ENCODE peak calls at places on chromosomes 11 and 22, in nine cellular contexts. T, N, H, E, I, A, K, L and Y are unnamed samples.

GRCh38 chr11:15276616-15277015 is 161.9 kb downstream of the INSC start:
- DNase-seq in H (no peak), L (peak), E (no peak), T (no peak), I (peak), A (no peak), N (no peak), K (peak), Y (no peak)

GRCh38 chr11:72411623-72412532 is 22.5 kb downstream of the CLPB start:
- DNase-seq in A (no peak), H (no peak), T (no peak), L (no peak), I (no peak), E (no peak), N (peak), K (no peak), Y (no peak)

GRCh38 chr11:27718346-27718852 is 18.1 kb upstream of the BDNF start:
- DNase-seq in A (no peak), E (no peak), I (peak), N (no peak), L (peak), T (no peak), H (no peak), K (peak), Y (no peak)

GRCh38 chr11:69153661-69154060 is 2.1 kb upstream of the SMIM38 start:
- DNase-seq in K (peak), I (no peak), E (no peak), A (no peak), T (no peak), L (peak), N (no peak), H (no peak), Y (no peak)

GRCh38 chr11:93054881-93055280 is 85.4 kb downstream of the MTNR1B start:
- DNase-seq in H (no peak), I (peak), N (no peak), E (peak), L (peak), K (peak), T (no peak), A (no peak), Y (no peak)

GRCh38 chr11:127052420-127052819 is 51.9 kb upstream of the KIRREL3 start:
- DNase-seq in E (no peak), K (no peak), A (no peak), N (no peak), I (no peak), H (no peak), L (no peak), T (no peak), Y (no peak)

GRCh38 chr11:17743808-17744119 is 9.2 kb downstream of the KCNC1 start:
- DNase-seq in T (no peak), K (peak), H (no peak), L (no peak), N (no peak), E (no peak), A (no peak), I (no peak), Y (no peak)

GRCh38 chr11:109306322-109306721 is 115.7 kb upstream of the C11orf87 start:
- DNase-seq in E (no peak), L (peak), I (no peak), K (peak), N (no peak), H (no peak), T (no peak), A (no peak), Y (no peak)

GRCh38 chr11:128592454-128592853 is 5.1 kb upstream of the ETS1 start:
- DNase-seq in A (no peak), K (no peak), E (no peak), L (no peak), N (no peak), H (no peak), T (no peak), I (no peak), Y (no peak)

GRCh38 chr11:66478823-66479740 is 1.2 kb upstream of the DPP3 start:
- DNase-seq in K (peak), T (no peak), L (peak), H (peak), N (peak), E (no peak), I (peak), A (no peak), Y (peak)

GRCh38 chr22:23509571-23510302 is 70.4 kb downstream of the IGLL1 start:
- DNase-seq in H (no peak), T (no peak), N (no peak), A (no peak), I (no peak), K (peak), L (peak), E (no peak), Y (no peak)

GRCh38 chr11:27882066-27882697 is 181.9 kb upstream of the BDNF start:
- DNase-seq in L (no peak), A (no peak), K (peak), N (no peak), H (no peak), T (no peak), I (peak), E (peak), Y (no peak)

GRCh38 chr11:123184531-123184930 is 10.5 kb downstream of the CLMP start:
- DNase-seq in A (no peak), N (no peak), I (no peak), E (no peak), K (no peak), H (no peak), T (no peak), L (no peak), Y (no peak)

GRCh38 chr11:104254347-104254746 is 90.4 kb upstream of the PDGFD start:
- DNase-seq in I (peak), H (peak), A (no peak), L (peak), E (no peak), N (peak), K (no peak), T (no peak), Y (no peak)

GRCh38 chr11:125872138-125872491 is 15.4 kb upstream of the HYLS1 start:
- DNase-seq in I (no peak), N (no peak), L (no peak), A (no peak), T (no peak), E (no peak), K (no peak), H (no peak), Y (no peak)

GRCh38 chr11:72045849-72046248 is 34.5 kb downstream of the NUMA1 start:
- DNase-seq in T (no peak), K (no peak), L (no peak), H (no peak), E (no peak), A (peak), N (no peak), I (no peak), Y (no peak)

GRCh38 chr11:117187799-117188481 is 9.4 kb downstream of the SIDT2 start:
- DNase-seq in I (no peak), H (no peak), T (no peak), L (no peak), N (peak), K (no peak), E (no peak), A (no peak), Y (peak)

GRCh38 chr11:27977031-27977430 is 130.9 kb downstream of the KIF18A start:
- DNase-seq in I (no peak), A (no peak), H (no peak), N (no peak), L (peak), E (no peak), T (no peak), K (peak), Y (no peak)

GRCh38 chr11:6876914-6877313 is 489 bp downstream of the OR10A4 start:
- DNase-seq in N (no peak), H (no peak), L (no peak), E (no peak), K (no peak), A (no peak), T (no peak), I (no peak), Y (no peak)

GRCh38 chr11:70901951-70902521 is 350.3 kb downstream of the SHANK2 start:
- DNase-seq in L (no peak), H (no peak), E (no peak), I (no peak), K (peak), A (no peak), T (no peak), N (no peak), Y (no peak)

GRCh38 chr11:72752088-72752914 is at the start of gene ARAP1:
- DNase-seq in T (peak), I (peak), H (peak), E (peak), L (peak), N (peak), A (peak), K (peak), Y (peak)

GRCh38 chr11:110951041-110951440 is 238.8 kb upstream of the ARHGAP20 start:
- DNase-seq in A (no peak), E (no peak), K (no peak), L (no peak), H (no peak), I (no peak), N (no peak), T (no peak), Y (no peak)

GRCh38 chr11:83858694-83859093 is 572.5 kb upstream of the CCDC90B start:
- DNase-seq in I (no peak), L (no peak), A (no peak), T (no peak), K (no peak), E (no peak), N (no peak), H (no peak), Y (no peak)

GRCh38 chr11:11992257-11992690 is 16.2 kb downstream of the DKK3 start:
- DNase-seq in I (peak), E (peak), L (no peak), K (no peak), H (no peak), N (no peak), T (no peak), A (no peak), Y (no peak)

GRCh38 chr22:22037229-22037628 is 54.6 kb upstream of the TOP3B start:
- DNase-seq in A (no peak), T (no peak), E (no peak), H (no peak), I (no peak), L (no peak), N (peak), K (no peak), Y (no peak)

GRCh38 chr22:25643232-25644000 is 78.9 kb downstream of the GRK3 start:
- DNase-seq in K (no peak), T (no peak), E (no peak), L (no peak), N (no peak), I (no peak), H (no peak), A (no peak), Y (no peak)

GRCh38 chr22:45210577-45211431 is 29.9 kb downstream of the KIAA0930 start:
- DNase-seq in L (no peak), H (no peak), A (no peak), K (no peak), E (peak), N (no peak), T (no peak), I (peak), Y (no peak)

GRCh38 chr22:45211435-45211834 is 29.3 kb downstream of the KIAA0930 start:
- DNase-seq in K (no peak), A (no peak), I (no peak), L (no peak), E (peak), N (peak), T (no peak), H (no peak), Y (no peak)

GRCh38 chr22:45211848-45212247 is 28.8 kb downstream of the KIAA0930 start:
- DNase-seq in E (no peak), L (no peak), A (no peak), H (no peak), I (no peak), K (no peak), T (no peak), N (no peak), Y (no peak)

GRCh38 chr22:45212306-45212709 is 28.4 kb downstream of the KIAA0930 start:
- DNase-seq in E (no peak), I (peak), K (peak), A (no peak), H (peak), T (no peak), L (peak), N (peak), Y (peak)

DNA sequence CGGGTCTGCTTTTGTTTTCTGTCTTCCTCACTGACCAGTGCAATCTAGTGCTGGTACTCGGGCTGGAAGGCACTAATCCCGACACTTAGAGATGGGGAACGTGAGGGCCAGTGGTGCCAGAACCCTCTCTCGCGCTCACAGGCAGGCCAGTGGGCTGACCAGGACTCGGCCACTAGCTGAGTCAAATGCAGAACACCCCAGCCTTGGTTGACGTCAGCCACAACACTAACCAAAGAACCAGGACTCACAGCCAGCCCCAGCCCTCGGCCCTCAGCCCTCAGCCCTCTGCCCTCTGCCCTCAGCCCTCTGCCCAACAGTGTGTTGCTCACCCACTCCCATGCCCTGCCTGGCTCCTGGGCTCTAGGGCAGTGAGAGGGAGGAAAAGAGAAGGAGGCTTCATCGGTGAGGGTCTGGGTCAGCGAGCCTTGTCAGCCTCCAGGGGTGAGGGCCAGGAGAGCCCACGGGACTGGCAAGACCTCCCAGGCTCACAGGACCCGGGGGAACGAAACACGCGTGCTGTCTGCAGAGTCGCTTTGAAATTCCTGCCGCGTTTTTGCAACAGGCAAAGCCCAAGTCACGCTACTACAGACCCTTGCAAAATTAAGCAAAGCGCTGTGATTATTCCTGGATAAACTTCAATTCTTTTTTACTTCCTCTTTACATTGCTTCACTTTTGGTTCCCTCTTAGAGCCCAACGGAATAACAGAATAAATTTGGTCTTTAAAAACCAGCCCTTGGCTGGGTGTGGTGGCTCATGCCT is 27.5 kb downstream of the KIAA0930 start:
- DNase-seq in T (no peak), N (no peak), K (peak), L (peak), H (peak), E (no peak), I (peak), A (no peak), Y (peak)
- H3K4me3 ChIP-seq in T (peak), N (no peak), K (peak), L (peak), H (peak), E (peak), I (peak), A (no peak), Y (peak)

DNA sequence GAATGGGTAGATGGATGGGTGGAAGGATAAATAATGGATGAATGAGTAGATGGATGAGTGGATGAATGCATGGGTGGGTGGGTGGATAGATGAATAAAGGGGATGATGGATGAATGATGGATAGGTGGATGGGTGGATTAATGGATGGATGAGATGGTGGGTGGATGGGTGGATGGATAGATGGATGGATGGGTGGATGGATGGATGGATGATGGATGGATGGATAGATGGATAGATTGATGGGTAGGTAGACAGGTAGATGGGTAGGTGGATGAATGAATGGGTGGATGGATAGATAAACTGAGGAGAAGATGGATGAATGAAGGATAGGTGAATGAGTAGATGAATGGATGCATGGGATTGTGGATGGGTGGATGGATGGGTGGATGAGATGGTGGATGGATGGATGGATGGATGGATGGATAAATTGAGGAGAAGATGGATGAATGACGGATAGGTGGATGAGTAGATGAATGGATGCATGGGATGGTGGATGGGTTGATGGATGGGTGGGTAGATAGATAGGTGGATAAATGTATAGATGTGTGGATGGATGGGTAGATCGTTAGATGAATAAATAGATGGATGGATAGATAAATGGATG is 331.3 kb downstream of the MN1 start:
- DNase-seq in K (no peak), A (no peak), L (no peak), E (no peak), T (no peak), H (no peak), I (no peak), N (no peak), Y (no peak)
- H3K4me3 ChIP-seq in K (no peak), A (no peak), L (no peak), E (no peak), T (no peak), H (no peak), I (no peak), N (no peak), Y (no peak)

GRCh38 chr11:119187123-119187892 is 2.0 kb downstream of the NHERF4 start:
- DNase-seq in T (no peak), L (no peak), N (no peak), A (no peak), K (no peak), E (no peak), I (no peak), H (no peak), Y (no peak)

GRCh38 chr11:119189393-119189792 is 4.1 kb downstream of the NHERF4 start:
- DNase-seq in E (no peak), I (no peak), T (no peak), L (no peak), A (no peak), K (no peak), N (no peak), H (no peak), Y (no peak)

GRCh38 chr11:119188887-119189286 is 3.6 kb downstream of the NHERF4 start:
- DNase-seq in K (no peak), T (no peak), H (no peak), N (no peak), E (no peak), A (no peak), I (no peak), L (no peak), Y (no peak)

GRCh38 chr11:119188067-119188466 is 2.8 kb downstream of the NHERF4 start:
- DNase-seq in L (no peak), A (no peak), T (no peak), N (no peak), I (no peak), E (no peak), H (no peak), K (no peak), Y (no peak)

DNA sequence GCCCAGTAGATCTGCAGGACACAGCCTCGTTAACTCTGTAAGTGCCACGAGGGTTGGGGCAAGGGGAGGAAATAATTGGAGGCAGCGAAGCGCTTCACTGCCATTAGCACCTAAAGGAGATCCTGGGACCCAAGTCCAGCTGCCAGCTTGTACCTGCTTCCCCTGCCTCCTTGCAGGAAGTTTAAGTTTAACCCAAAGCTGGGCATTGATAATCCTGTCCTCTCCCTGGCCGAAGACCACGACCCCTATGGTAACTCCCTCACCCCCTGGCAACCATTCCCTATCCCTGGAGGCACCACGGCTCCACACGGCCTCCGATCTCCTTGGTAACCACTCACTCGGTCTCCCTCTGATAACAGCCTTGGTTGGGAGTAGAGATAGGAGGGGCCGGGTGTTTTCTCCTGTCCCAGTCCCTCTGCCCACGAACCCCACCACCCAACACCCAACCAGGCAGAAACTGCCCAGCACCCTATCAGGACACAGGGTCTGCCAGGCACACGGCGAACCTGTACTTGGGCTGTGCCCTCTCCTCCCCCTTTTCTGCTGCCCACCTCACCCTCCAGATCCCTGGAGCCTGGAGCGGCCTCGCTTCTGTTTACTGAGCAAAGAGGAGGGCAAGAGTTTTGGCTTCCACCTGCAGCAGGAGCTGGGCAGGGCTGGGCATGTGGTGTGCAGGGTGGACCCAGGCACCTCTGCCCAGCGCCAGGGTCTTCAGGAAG is 800 bp downstream of the NHERF4 start:
- DNase-seq in I (no peak), E (no peak), K (no peak), A (no peak), L (no peak), N (no peak), T (no peak), H (no peak), Y (no peak)
- H3K4me3 ChIP-seq in I (no peak), E (no peak), K (no peak), A (no peak), L (no peak), N (no peak), T (no peak), H (no peak), Y (no peak)

DNA sequence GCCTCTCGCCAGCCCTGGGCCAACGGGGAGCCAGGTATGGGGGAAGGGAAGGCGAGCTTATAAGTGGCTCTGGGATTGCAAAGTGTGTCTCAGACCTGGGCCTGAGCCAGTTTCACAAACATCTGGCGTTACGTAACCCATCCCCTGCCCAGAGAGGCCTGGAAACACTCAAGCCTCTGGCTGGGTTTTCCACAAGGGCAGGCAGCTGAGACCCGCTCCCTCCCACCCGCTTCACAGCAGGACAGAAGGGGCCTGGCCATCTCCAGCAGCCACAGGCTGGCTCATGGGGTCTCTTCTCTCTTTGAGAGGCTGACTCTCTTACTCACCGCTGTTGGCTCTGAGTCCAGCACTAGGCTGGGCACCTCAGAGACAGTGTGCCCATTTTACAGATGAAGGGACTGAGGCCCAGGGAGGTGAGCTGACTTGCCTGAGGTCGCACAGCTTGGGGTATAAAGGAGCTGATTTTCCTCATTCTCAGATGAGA is 44.5 kb downstream of the TRIOBP start:
- DNase-seq in E (no peak), T (no peak), N (peak), K (peak), A (peak), L (peak), I (peak), H (peak), Y (peak)
- H3K4me3 ChIP-seq in E (no peak), T (no peak), N (no peak), K (no peak), A (no peak), L (no peak), I (no peak), H (no peak), Y (no peak)

DNA sequence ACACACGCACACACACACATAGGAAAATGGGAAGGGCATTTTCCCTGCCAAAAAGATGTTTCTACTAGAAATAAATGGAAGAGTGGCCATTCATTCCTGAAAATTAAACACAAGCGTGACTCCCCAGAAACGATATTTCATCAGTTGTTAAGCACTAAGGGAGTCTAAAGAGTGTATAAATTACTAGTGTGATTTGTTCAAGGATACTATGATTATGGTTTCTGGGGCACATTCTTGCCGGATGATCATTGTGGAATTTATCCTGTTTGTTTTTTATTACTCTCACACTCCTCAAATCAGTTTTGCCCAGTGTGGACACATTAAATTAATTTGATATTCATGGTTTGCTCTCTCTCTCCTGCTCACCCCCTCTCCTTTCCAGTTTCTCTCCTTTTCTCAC is 16.4 kb upstream of the AMOTL1 start:
- DNase-seq in A (no peak), E (peak), H (no peak), T (no peak), I (peak), N (no peak), K (no peak), L (no peak), Y (no peak)
- H3K4me3 ChIP-seq in A (no peak), E (no peak), H (no peak), T (no peak), I (peak), N (no peak), K (no peak), L (no peak), Y (no peak)

GRCh38 chr11:57641011-57641410 is 8.7 kb downstream of the YPEL4 start:
- DNase-seq in L (peak), T (no peak), H (peak), I (peak), K (no peak), E (no peak), A (no peak), N (no peak), Y (no peak)
- H3K4me3 ChIP-seq in L (no peak), T (no peak), H (no peak), I (no peak), K (no peak), E (no peak), A (no peak), N (no peak), Y (no peak)